ENCODE peak calls at places on chromosomes 13 and 19, in six cellular contexts. X is body of pancreas, Z is lower leg skin, V is NB4, N is NCI-H510A, J is HT1080. F is an unnamed sample.
A peak's percentile ranks its signal among the peaks of the same experiment; 100 is the strongest.

GRCh38 chr19:28495046-28495445 is 717.9 kb downstream of the UQCRFS1 start:
- DNase-seq in X (no peak), Z (no peak), V (no peak), N (no peak), J (no peak), F (peak; percentile 5)

GRCh38 chr19:46493236-46494114 is 2.2 kb downstream of the PNMA8B start:
- DNase-seq in X (no peak), Z (no peak), V (peak; percentile 56), N (no peak), J (no peak), F (no peak)

GRCh38 chr13:83883061-83883523 is 818 bp upstream of the SLITRK1 start:
- DNase-seq in X (no peak), Z (no peak), V (no peak), N (no peak), J (no peak), F (no peak)

GRCh38 chr13:34064456-34065205 is 246.7 kb downstream of the RFC3 start:
- DNase-seq in X (no peak), Z (no peak), V (no peak), N (no peak), J (no peak), F (peak; percentile 5)

GRCh38 chr19:43581467-43581866 is 5.9 kb downstream of the PINLYP start:
- DNase-seq in X (no peak), Z (no peak), V (no peak), N (no peak), J (no peak), F (no peak)

GRCh38 chr19:45297674-45298073 is 25.0 kb downstream of the CKM start:
- DNase-seq in X (no peak), Z (no peak), V (no peak), N (no peak), J (no peak), F (no peak)

GRCh38 chr13:48233886-48234488 is 981 bp downstream of the ITM2B start:
- DNase-seq in X (no peak), Z (no peak), V (no peak), N (no peak), J (no peak), F (peak; percentile 42)

GRCh38 chr13:24654741-24655140 is 25.5 kb upstream of the ATP12A start:
- DNase-seq in X (no peak), Z (no peak), V (no peak), N (no peak), J (no peak), F (no peak)

GRCh38 chr13:112846411-112847115 is 122.5 kb upstream of the MCF2L start:
- DNase-seq in X (no peak), Z (no peak), V (no peak), N (no peak), J (no peak), F (no peak)

GRCh38 chr13:33649212-33649917 is 168.6 kb upstream of the RFC3 start:
- DNase-seq in X (no peak), Z (no peak), V (no peak), N (no peak), J (no peak), F (peak; percentile 26)

GRCh38 chr13:97944396-97945029 is 9.0 kb upstream of the IPO5 start:
- DNase-seq in X (no peak), Z (no peak), V (no peak), N (no peak), J (peak; percentile 44), F (peak; percentile 70)